ENCODE peak calls at places on chromosome 11, in five cellular contexts. P, Q, G, S and O are unnamed samples. For H3K9me3, the result is how much of the 10 kb centered on the place peaks cover.

GRCh38 chr11:43626798-43627197 is 53.7 kb upstream of the HSD17B12 start:
- DNase-seq in P (no peak), Q (no peak), G (no peak), S (no peak), O (no peak)

GRCh38 chr11:2744166-2744565 is 44.4 kb upstream of the KCNQ1OT1 start:
- DNase-seq in P (peak), Q (no peak), G (no peak), S (peak), O (no peak)

GRCh38 chr11:130381317-130381716 is 47.1 kb downstream of the ADAMTS8 start:
- DNase-seq in P (no peak), Q (no peak), G (no peak), S (no peak), O (no peak)

GRCh38 chr11:369336-370018 is at the start of gene B4GALNT4:
- DNase-seq in P (peak), Q (no peak), G (no peak), S (peak), O (no peak)

GRCh38 chr11:90476442-90477007 is 253.7 kb upstream of the CHORDC1 start:
- DNase-seq in P (no peak), Q (no peak), G (no peak), S (no peak), O (no peak)

GRCh38 chr11:36356201-36356600 is 60.1 kb downstream of the PRR5L start:
- DNase-seq in P (no peak), Q (no peak), G (no peak), S (no peak), O (no peak)

GRCh38 chr11:117552626-117553025 is 225.0 kb downstream of the CEP164 start:
- DNase-seq in P (no peak), Q (no peak), G (no peak), S (no peak), O (no peak)

GRCh38 chr11:9757809-9758675 is 94.2 kb downstream of the SWAP70 start:
- DNase-seq in P (peak), Q (peak), G (peak), S (peak), O (no peak)

GRCh38 chr11:13701506-13701905 is 33.0 kb downstream of the FAR1 start:
- DNase-seq in P (no peak), Q (no peak), G (no peak), S (no peak), O (no peak)

GRCh38 chr11:126698576-126698975 is 302.0 kb downstream of the KIRREL3 start:
- DNase-seq in P (no peak), Q (no peak), G (no peak), S (no peak), O (no peak)

GRCh38 chr11:79094601-79095000 is 346.2 kb downstream of the TENM4 start:
- DNase-seq in P (no peak), Q (no peak), G (no peak), S (no peak), O (no peak)

GRCh38 chr11:121524233-121524631 is 71.5 kb upstream of the SORL1-AS1 start:
- DNase-seq in P (no peak), Q (no peak), G (no peak), S (no peak), O (no peak)

GRCh38 chr11:95542868-95543551 is 246.6 kb downstream of the FAM76B start:
- DNase-seq in P (no peak), Q (no peak), G (no peak), S (no peak), O (no peak)

GRCh38 chr11:116700586-116701220 is 72.1 kb downstream of the BUD13 start:
- DNase-seq in P (no peak), Q (no peak), G (no peak), S (no peak), O (no peak)

GRCh38 chr11:2482745-2483144 is 37.9 kb downstream of the KCNQ1 start:
- DNase-seq in P (no peak), Q (no peak), G (no peak), S (no peak), O (no peak)

GRCh38 chr11:63666874-63667273 is 4.3 kb downstream of the ATL3 start:
- DNase-seq in P (no peak), Q (no peak), G (no peak), S (no peak), O (peak)

GRCh38 chr11:2708757-2709281 is 9.0 kb upstream of the KCNQ1OT1 start:
- DNase-seq in P (no peak), Q (no peak), G (no peak), S (no peak), O (peak)

GRCh38 chr11:67493548-67494370 is 10.9 kb downstream of the AIP start:
- DNase-seq in P (no peak), Q (no peak), G (no peak), S (no peak), O (no peak)

GRCh38 chr11:76030973-76031590 is 175.2 kb downstream of the WNT11 start:
- DNase-seq in P (no peak), Q (no peak), G (no peak), S (no peak), O (no peak)

GRCh38 chr11:96393753-96394348 is 4.0 kb downstream of the JRKL start:
- DNase-seq in P (no peak), Q (no peak), G (no peak), S (no peak), O (peak)

GRCh38 chr11:72813740-72814138 is 472 bp upstream of the ATG16L2 start:
- DNase-seq in P (peak), Q (peak), G (no peak), S (no peak), O (no peak)

GRCh38 chr11:113730887-113731726 is 25.0 kb upstream of the TMPRSS5 start:
- DNase-seq in P (no peak), Q (peak), G (no peak), S (no peak), O (peak)

GRCh38 chr11:7632211-7632610 is 41.1 kb downstream of the CYB5R2 start:
- DNase-seq in P (no peak), Q (no peak), G (no peak), S (no peak), O (no peak)

GRCh38 chr11:34600339-34601084 is 20.4 kb upstream of the EHF start:
- DNase-seq in P (no peak), Q (no peak), G (no peak), S (peak), O (no peak)

GRCh38 chr11:42870480-42870879 is 441.3 kb upstream of the API5 start:
- DNase-seq in P (no peak), Q (no peak), G (no peak), S (no peak), O (no peak)

GRCh38 chr11:19954899-19955298 is 205.4 kb downstream of the DBX1 start:
- DNase-seq in P (no peak), Q (no peak), G (no peak), S (no peak), O (no peak)

GRCh38 chr11:6979365-6979764 is 40.8 kb downstream of the ZNF214 start:
- DNase-seq in P (no peak), Q (no peak), G (no peak), S (no peak), O (no peak)

GRCh38 chr11:14364322-14364721 is 5.3 kb upstream of the RRAS2 start:
- DNase-seq in P (no peak), Q (no peak), G (no peak), S (no peak), O (no peak)

GRCh38 chr11:128765571-128766530 is 72.0 kb downstream of the FLI1 start:
- DNase-seq in P (no peak), Q (no peak), G (no peak), S (no peak), O (no peak)

GRCh38 chr11:31826530-31827438 is 15.7 kb upstream of the PAX6 start:
- DNase-seq in P (no peak), Q (no peak), G (no peak), S (no peak), O (no peak)

GRCh38 chr11:924406-925157 is 1.1 kb upstream of the AP2A2 start:
- DNase-seq in P (peak), Q (no peak), G (no peak), S (peak), O (no peak)

GRCh38 chr11:113351061-113351460 is 36.5 kb upstream of the ANKK1 start:
- DNase-seq in P (no peak), Q (no peak), G (no peak), S (no peak), O (no peak)

GRCh38 chr11:90250970-90251369 is 28.1 kb upstream of the CHORDC1 start:
- DNase-seq in P (no peak), Q (no peak), G (no peak), S (no peak), O (no peak)

GRCh38 chr11:96161271-96162089 is 181.5 kb downstream of the MAML2 start:
- DNase-seq in P (no peak), Q (no peak), G (no peak), S (no peak), O (no peak)

GRCh38 chr11:45062974-45063635 is 83.3 kb upstream of the PRDM11 start:
- DNase-seq in P (no peak), Q (no peak), G (no peak), S (no peak), O (no peak)
- H3K9me3 ChIP-seq in P (under half), Q (under half), G (under half), S (under half), O (under half)

DNA sequence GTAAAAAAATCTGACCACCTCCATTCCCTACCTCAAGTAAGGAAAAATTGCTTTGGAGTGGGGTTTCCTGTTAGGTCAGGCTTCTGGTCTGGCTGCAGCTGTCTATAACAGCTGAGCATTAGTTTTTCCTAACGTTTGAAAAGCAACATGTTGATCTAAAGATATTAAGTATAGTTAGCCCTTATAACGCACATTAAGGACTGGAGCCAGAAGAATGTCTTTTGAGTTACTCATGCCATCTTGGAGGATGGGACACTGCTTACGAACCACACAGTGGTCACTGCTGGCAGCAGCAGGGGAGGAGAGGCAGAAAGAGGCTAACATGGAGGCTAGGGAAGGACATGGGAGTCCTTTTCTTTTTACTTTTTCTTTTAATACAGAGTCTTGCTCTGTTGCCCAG is 44.1 kb upstream of the GDPD4 start:
- DNase-seq in P (no peak), Q (no peak), G (no peak), S (no peak), O (peak)
- TF ChIP-seq CTCF in P (no peak), Q (no peak), G (no peak), S (no peak), O (peak)

GRCh38 chr11:50073113-50074105 is 40.7 kb downstream of the OR4C45 start:
- DNase-seq in P (no peak), Q (no peak), G (no peak), S (no peak), O (no peak)
- H3K9me3 ChIP-seq in P (under half), Q (under half), G (under half), S (half or more), O (half or more)

GRCh38 chr11:70378506-70379134 is 19.7 kb upstream of the CTTN start:
- DNase-seq in P (no peak), Q (no peak), G (no peak), S (no peak), O (no peak)
- TF ChIP-seq CTCF in P (no peak), Q (peak), G (no peak), S (no peak), O (peak)

DNA sequence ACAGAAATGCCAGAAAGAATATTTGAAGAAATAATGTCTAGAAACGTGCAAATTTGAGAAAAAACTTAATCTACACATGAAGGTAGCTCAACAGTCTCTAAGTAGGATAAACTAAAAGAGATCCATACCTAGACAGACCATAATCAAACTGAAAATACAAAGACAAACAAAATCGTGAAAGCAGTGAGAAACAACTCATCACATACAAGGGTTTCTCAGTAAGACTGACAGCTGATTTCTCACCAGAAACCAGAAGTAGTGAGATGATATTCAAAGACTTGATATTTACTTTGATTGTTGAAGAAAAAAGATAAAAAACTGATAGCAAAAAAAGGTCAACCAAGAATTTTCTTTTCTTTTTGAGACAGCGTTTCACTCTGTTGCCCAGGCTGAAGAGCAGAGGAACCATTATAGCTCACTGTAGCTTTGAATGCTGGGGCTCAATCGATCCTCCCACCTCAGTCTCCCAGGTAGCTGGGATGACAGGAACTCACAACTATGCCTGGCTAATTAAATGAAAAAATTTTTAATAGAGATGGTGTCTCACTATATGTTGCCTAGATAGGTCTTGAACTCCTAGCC is 17.4 kb downstream of the NPAT start:
- DNase-seq in P (no peak), Q (no peak), G (no peak), S (no peak), O (no peak)
- H3K9me3 ChIP-seq in P (under half), Q (under half), G (under half), S (under half), O (under half)

GRCh38 chr11:83193315-83194283 is at the start of gene ANKRD42:
- DNase-seq in P (peak), Q (peak), G (peak), S (peak), O (peak)
- TF ChIP-seq CTCF in P (no peak), Q (no peak), G (no peak), S (no peak), O (no peak)

DNA sequence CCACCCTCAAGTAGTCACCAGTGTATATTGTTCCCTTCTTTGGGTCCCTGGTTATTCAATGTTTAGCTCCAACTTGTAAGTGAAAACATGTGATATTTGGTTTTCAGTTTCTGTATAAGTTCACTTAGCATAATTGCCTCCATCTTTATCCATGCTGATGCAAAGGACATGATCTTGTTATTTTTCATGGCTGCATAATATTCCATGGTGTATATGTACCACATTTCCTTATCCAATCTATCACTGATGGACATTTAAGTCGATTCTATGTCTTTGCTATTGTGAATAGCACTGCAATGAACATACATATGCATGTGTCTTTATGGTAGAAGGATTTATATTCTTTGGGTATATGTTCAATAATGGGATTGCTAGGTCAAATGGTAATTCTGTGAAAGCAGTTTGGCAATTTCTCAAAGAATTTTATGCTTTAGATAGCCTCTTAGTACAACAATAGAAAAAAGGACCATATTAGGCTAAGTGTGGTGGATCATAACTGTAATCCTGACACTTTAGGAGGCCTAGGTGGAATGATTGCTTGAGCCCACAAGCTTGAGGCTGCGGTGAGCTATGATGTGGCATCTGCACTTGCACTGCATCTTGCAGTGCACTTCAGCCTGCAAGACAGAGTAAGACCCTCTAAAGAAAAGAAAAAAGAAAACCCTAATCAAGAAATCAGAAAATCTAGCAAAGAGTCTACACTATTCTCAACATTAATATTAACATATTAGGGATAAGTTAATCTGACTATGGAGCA is 468.5 kb upstream of the FAT3 start:
- DNase-seq in P (no peak), Q (no peak), G (no peak), S (no peak), O (no peak)
- H3K9me3 ChIP-seq in P (under half), Q (under half), G (under half), S (under half), O (under half)